ENCODE peak calls at places on chromosomes 12 and 14, in six cellular contexts. One of them, this sample, is unnamed.

GRCh38 chr14:33986804-33987203 is 35.9 kb upstream of the EGLN3 start:
- DNase-seq in stomach: no peak
- DNase-seq in HCT116: peak
- DNase-seq in transverse colon: no peak
- DNase-seq in Peyer's patch: no peak
- DNase-seq in lower leg skin: no peak
- DNase-seq in this sample: no peak

GRCh38 chr12:84922721-84923120 is 10.1 kb upstream of the SLC6A15 start:
- DNase-seq in transverse colon: no peak
- DNase-seq in Peyer's patch: no peak
- DNase-seq in lower leg skin: no peak
- DNase-seq in stomach: no peak
- DNase-seq in HCT116: no peak
- DNase-seq in this sample: no peak

GRCh38 chr12:71548906-71549305 is 109.3 kb downstream of the LGR5 start:
- DNase-seq in transverse colon: no peak
- DNase-seq in HCT116: no peak
- DNase-seq in Peyer's patch: no peak
- DNase-seq in stomach: no peak
- DNase-seq in lower leg skin: no peak
- DNase-seq in this sample: no peak

GRCh38 chr14:54025661-54026060 is 69.0 kb upstream of the BMP4 start:
- DNase-seq in stomach: no peak
- DNase-seq in lower leg skin: no peak
- DNase-seq in HCT116: peak
- DNase-seq in Peyer's patch: no peak
- DNase-seq in transverse colon: no peak
- DNase-seq in this sample: no peak

GRCh38 chr12:132735496-132735895 is 24.9 kb downstream of the PGAM5 start:
- DNase-seq in transverse colon: no peak
- DNase-seq in stomach: no peak
- DNase-seq in Peyer's patch: no peak
- DNase-seq in lower leg skin: no peak
- DNase-seq in HCT116: no peak
- DNase-seq in this sample: no peak

GRCh38 chr12:84811291-84811690 is 101.3 kb downstream of the SLC6A15 start:
- DNase-seq in Peyer's patch: no peak
- DNase-seq in lower leg skin: no peak
- DNase-seq in HCT116: no peak
- DNase-seq in transverse colon: no peak
- DNase-seq in stomach: no peak
- DNase-seq in this sample: no peak

GRCh38 chr12:109567967-109568366 is 5.3 kb downstream of the MMAB start:
- DNase-seq in HCT116: no peak
- DNase-seq in transverse colon: no peak
- DNase-seq in stomach: no peak
- DNase-seq in Peyer's patch: no peak
- DNase-seq in lower leg skin: no peak
- DNase-seq in this sample: no peak

GRCh38 chr12:107368586-107368985 is 275.2 kb upstream of the CRY1 start:
- DNase-seq in transverse colon: no peak
- DNase-seq in Peyer's patch: no peak
- DNase-seq in lower leg skin: no peak
- DNase-seq in HCT116: no peak
- DNase-seq in stomach: no peak
- DNase-seq in this sample: no peak

GRCh38 chr12:41188058-41188840 is at the start of gene PDZRN4:
- DNase-seq in HCT116: no peak
- DNase-seq in stomach: no peak
- DNase-seq in transverse colon: peak
- DNase-seq in lower leg skin: no peak
- DNase-seq in Peyer's patch: no peak
- DNase-seq in this sample: no peak

GRCh38 chr14:35687335-35687939 is 121.7 kb downstream of the RALGAPA1 start:
- DNase-seq in transverse colon: peak
- DNase-seq in stomach: no peak
- DNase-seq in lower leg skin: no peak
- DNase-seq in Peyer's patch: no peak
- DNase-seq in HCT116: peak
- DNase-seq in this sample: peak

GRCh38 chr12:75784591-75784990 is 247.0 kb downstream of the PHLDA1 start:
- DNase-seq in lower leg skin: peak
- DNase-seq in transverse colon: peak
- DNase-seq in stomach: peak
- DNase-seq in Peyer's patch: no peak
- DNase-seq in HCT116: no peak
- DNase-seq in this sample: peak

GRCh38 chr14:22370084-22370847 is 218.8 kb downstream of the DAD1 start:
- DNase-seq in HCT116: no peak
- DNase-seq in lower leg skin: peak
- DNase-seq in Peyer's patch: no peak
- DNase-seq in stomach: peak
- DNase-seq in transverse colon: no peak
- DNase-seq in this sample: no peak

GRCh38 chr12:42172811-42173210 is 28.1 kb upstream of the GXYLT1 start:
- DNase-seq in stomach: no peak
- DNase-seq in Peyer's patch: no peak
- DNase-seq in lower leg skin: no peak
- DNase-seq in HCT116: no peak
- DNase-seq in transverse colon: no peak
- DNase-seq in this sample: no peak

GRCh38 chr12:131454418-131455217 is 256.3 kb upstream of the SFSWAP start:
- DNase-seq in HCT116: peak
- DNase-seq in stomach: peak
- DNase-seq in transverse colon: no peak
- DNase-seq in lower leg skin: no peak
- DNase-seq in Peyer's patch: no peak
- DNase-seq in this sample: peak

GRCh38 chr12:24268663-24269186 is 319.3 kb upstream of the SOX5 start:
- DNase-seq in stomach: no peak
- DNase-seq in HCT116: no peak
- DNase-seq in transverse colon: no peak
- DNase-seq in Peyer's patch: no peak
- DNase-seq in lower leg skin: no peak
- DNase-seq in this sample: no peak

GRCh38 chr12:46549527-46550265 is 177.1 kb upstream of the SLC38A2 start:
- DNase-seq in stomach: no peak
- DNase-seq in transverse colon: no peak
- DNase-seq in lower leg skin: no peak
- DNase-seq in Peyer's patch: no peak
- DNase-seq in HCT116: peak
- DNase-seq in this sample: no peak

GRCh38 chr12:127223011-127223410 is 1044.0 kb upstream of the TMEM132C start:
- DNase-seq in Peyer's patch: no peak
- DNase-seq in HCT116: no peak
- DNase-seq in stomach: no peak
- DNase-seq in lower leg skin: no peak
- DNase-seq in transverse colon: no peak
- DNase-seq in this sample: no peak

GRCh38 chr12:64670039-64670438 is 59.7 kb downstream of the RASSF3 start:
- DNase-seq in lower leg skin: no peak
- DNase-seq in stomach: no peak
- DNase-seq in transverse colon: no peak
- DNase-seq in Peyer's patch: peak
- DNase-seq in HCT116: no peak
- DNase-seq in this sample: no peak

GRCh38 chr14:60249321-60250251 is 565 bp downstream of the PPM1A start:
- DNase-seq in stomach: peak
- DNase-seq in HCT116: peak
- DNase-seq in transverse colon: peak
- DNase-seq in Peyer's patch: peak
- DNase-seq in lower leg skin: peak
- DNase-seq in this sample: peak

GRCh38 chr12:130454296-130454695 is 116.6 kb downstream of the PIWIL1 start:
- DNase-seq in Peyer's patch: no peak
- DNase-seq in lower leg skin: no peak
- DNase-seq in HCT116: no peak
- DNase-seq in stomach: no peak
- DNase-seq in transverse colon: no peak
- DNase-seq in this sample: no peak

GRCh38 chr12:12127304-12127703 is 56.6 kb downstream of the BCL2L14 start:
- DNase-seq in lower leg skin: no peak
- DNase-seq in stomach: no peak
- DNase-seq in transverse colon: no peak
- DNase-seq in Peyer's patch: no peak
- DNase-seq in HCT116: no peak
- DNase-seq in this sample: peak

GRCh38 chr14:104547998-104548700 is 31.4 kb upstream of the C14orf180 start:
- DNase-seq in stomach: no peak
- DNase-seq in transverse colon: no peak
- DNase-seq in HCT116: no peak
- DNase-seq in lower leg skin: no peak
- DNase-seq in Peyer's patch: no peak
- DNase-seq in this sample: no peak

GRCh38 chr12:6608592-6609311 is 1.6 kb upstream of the CHD4 start:
- DNase-seq in HCT116: no peak
- DNase-seq in transverse colon: no peak
- DNase-seq in stomach: no peak
- DNase-seq in lower leg skin: no peak
- DNase-seq in Peyer's patch: no peak
- DNase-seq in this sample: peak

GRCh38 chr12:112574896-112575558 is 156.3 kb downstream of the PTPN11 start:
- DNase-seq in HCT116: no peak
- DNase-seq in transverse colon: no peak
- DNase-seq in lower leg skin: no peak
- DNase-seq in stomach: no peak
- DNase-seq in Peyer's patch: no peak
- DNase-seq in this sample: no peak

GRCh38 chr12:129901256-129901655 is 2.6 kb downstream of the TMEM132D start:
- DNase-seq in transverse colon: no peak
- DNase-seq in stomach: no peak
- DNase-seq in HCT116: no peak
- DNase-seq in lower leg skin: no peak
- DNase-seq in Peyer's patch: no peak
- DNase-seq in this sample: no peak

GRCh38 chr12:41795066-41795465 is 349.6 kb downstream of the GXYLT1 start:
- DNase-seq in lower leg skin: no peak
- DNase-seq in transverse colon: no peak
- DNase-seq in HCT116: no peak
- DNase-seq in stomach: no peak
- DNase-seq in Peyer's patch: no peak
- DNase-seq in this sample: no peak

GRCh38 chr12:113857371-113857770 is 108.8 kb downstream of the RBM19 start:
- DNase-seq in HCT116: no peak
- DNase-seq in lower leg skin: no peak
- DNase-seq in Peyer's patch: no peak
- DNase-seq in transverse colon: no peak
- DNase-seq in stomach: no peak
- DNase-seq in this sample: no peak

GRCh38 chr14:47715330-47715729 is 39.9 kb upstream of the MDGA2 start:
- DNase-seq in lower leg skin: no peak
- DNase-seq in stomach: no peak
- DNase-seq in Peyer's patch: no peak
- DNase-seq in HCT116: peak
- DNase-seq in transverse colon: no peak
- DNase-seq in this sample: no peak

GRCh38 chr14:45135181-45135580 is 549 bp upstream of the FANCM start:
- DNase-seq in HCT116: no peak
- DNase-seq in transverse colon: no peak
- DNase-seq in Peyer's patch: no peak
- DNase-seq in stomach: no peak
- DNase-seq in lower leg skin: no peak
- DNase-seq in this sample: peak

GRCh38 chr14:76773188-76773885 is 12.1 kb downstream of the VASH1 start:
- DNase-seq in Peyer's patch: peak
- DNase-seq in HCT116: no peak
- DNase-seq in lower leg skin: peak
- DNase-seq in transverse colon: peak
- DNase-seq in stomach: no peak
- DNase-seq in this sample: peak

GRCh38 chr12:121789800-121790748 is 3.4 kb downstream of the RHOF start:
- DNase-seq in transverse colon: peak
- DNase-seq in stomach: peak
- DNase-seq in lower leg skin: no peak
- DNase-seq in HCT116: no peak
- DNase-seq in Peyer's patch: peak
- DNase-seq in this sample: no peak

GRCh38 chr12:55721601-55722213 is 1.5 kb downstream of the RDH5 start:
- DNase-seq in lower leg skin: no peak
- DNase-seq in HCT116: no peak
- DNase-seq in transverse colon: no peak
- DNase-seq in Peyer's patch: no peak
- DNase-seq in stomach: no peak
- DNase-seq in this sample: no peak
- TF ChIP-seq POLR2A in lower leg skin: no peak
- TF ChIP-seq POLR2A in HCT116: no peak
- TF ChIP-seq POLR2A in transverse colon: no peak
- TF ChIP-seq POLR2A in Peyer's patch: no peak
- TF ChIP-seq POLR2A in stomach: no peak
- TF ChIP-seq POLR2A in this sample: no peak

GRCh38 chr14:90406384-90406798 is 9.6 kb downstream of the CALM1 start:
- DNase-seq in transverse colon: no peak
- DNase-seq in stomach: no peak
- DNase-seq in lower leg skin: no peak
- DNase-seq in HCT116: no peak
- DNase-seq in Peyer's patch: no peak
- DNase-seq in this sample: no peak
- TF ChIP-seq POLR2A in transverse colon: no peak
- TF ChIP-seq POLR2A in stomach: no peak
- TF ChIP-seq POLR2A in lower leg skin: no peak
- TF ChIP-seq POLR2A in HCT116: no peak
- TF ChIP-seq POLR2A in Peyer's patch: no peak
- TF ChIP-seq POLR2A in this sample: no peak

GRCh38 chr14:20305265-20306078 is at the start of gene TTC5:
- DNase-seq in Peyer's patch: peak
- DNase-seq in stomach: peak
- DNase-seq in HCT116: peak
- DNase-seq in lower leg skin: peak
- DNase-seq in transverse colon: peak
- DNase-seq in this sample: peak
- TF ChIP-seq POLR2A in Peyer's patch: no peak
- TF ChIP-seq POLR2A in stomach: no peak
- TF ChIP-seq POLR2A in HCT116: peak
- TF ChIP-seq POLR2A in lower leg skin: no peak
- TF ChIP-seq POLR2A in transverse colon: no peak
- TF ChIP-seq POLR2A in this sample: peak

DNA sequence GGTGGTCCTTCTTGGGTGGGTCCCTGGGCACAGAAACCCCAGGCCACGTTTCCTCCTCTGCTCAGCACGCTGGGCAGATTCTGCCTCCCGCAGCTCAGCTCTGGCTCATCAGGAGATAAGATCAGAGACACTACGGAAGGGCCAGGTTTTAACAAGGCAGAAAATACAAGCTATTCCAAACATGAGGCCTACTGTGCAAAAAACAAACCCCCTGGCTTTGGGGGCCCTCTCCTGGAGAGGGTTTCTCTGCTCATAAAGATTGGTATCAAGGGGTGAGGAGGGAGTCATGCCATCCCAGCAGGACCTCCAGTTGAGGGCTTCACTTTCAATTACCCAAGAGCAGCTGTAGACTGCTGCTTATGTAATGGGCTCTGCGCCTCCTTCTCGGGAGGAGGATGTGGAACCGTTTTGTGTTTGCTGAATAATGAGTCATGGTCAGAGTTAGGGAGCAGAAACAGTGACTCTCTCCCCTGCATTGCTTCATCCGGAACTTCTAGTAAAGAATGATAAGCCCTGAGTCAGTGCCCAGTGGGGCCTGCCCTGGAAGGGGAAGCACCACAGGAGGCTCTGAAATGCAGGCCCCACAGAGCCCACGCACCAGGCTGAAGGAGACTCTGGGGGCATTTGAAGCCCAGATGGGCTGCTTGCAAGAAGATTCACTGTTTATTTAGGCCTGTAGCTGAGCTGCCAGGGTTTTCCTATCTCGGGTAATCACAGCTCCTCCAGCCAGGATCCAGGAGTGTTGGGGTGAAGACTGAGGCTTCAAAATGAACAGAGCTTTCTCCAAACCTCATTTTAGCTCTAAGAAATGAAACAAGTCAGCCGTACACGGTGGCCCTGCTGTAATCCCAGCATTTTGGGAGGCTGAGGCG is 79.3 kb downstream of the SSPN start:
- DNase-seq in HCT116: peak
- DNase-seq in stomach: peak
- DNase-seq in lower leg skin: peak
- DNase-seq in transverse colon: peak
- DNase-seq in Peyer's patch: peak
- DNase-seq in this sample: peak
- TF ChIP-seq POLR2A in HCT116: no peak
- TF ChIP-seq POLR2A in stomach: no peak
- TF ChIP-seq POLR2A in lower leg skin: no peak
- TF ChIP-seq POLR2A in transverse colon: no peak
- TF ChIP-seq POLR2A in Peyer's patch: no peak
- TF ChIP-seq POLR2A in this sample: peak

This sample was measured in erythroblast.